ENCODE peak calls at places on chromosomes 16 and 17, in six cellular contexts. G is stomach, R is HCT116, C is sigmoid colon, X is transverse colon, Z is H1. Q is an unnamed sample.

GRCh38 chr17:9195961-9196668 is 174.8 kb downstream of the NTN1 start:
- DNase-seq in G (no peak), R (no peak), C (no peak), X (peak), Z (no peak), Q (no peak)

GRCh38 chr16:70438325-70438982 is 446 bp downstream of the ST3GAL2 start:
- DNase-seq in G (no peak), R (no peak), C (no peak), X (peak), Z (no peak), Q (no peak)

GRCh38 chr17:43902190-43902589 is 5.1 kb downstream of the MPP2 start:
- DNase-seq in G (no peak), R (no peak), C (no peak), X (no peak), Z (no peak), Q (no peak)

GRCh38 chr17:77140878-77141767 is at the start of gene SEC14L1:
- DNase-seq in G (peak), R (no peak), C (peak), X (peak), Z (peak), Q (no peak)

GRCh38 chr17:66229783-66230538 is 746 bp upstream of the APOH start:
- DNase-seq in G (no peak), R (no peak), C (no peak), X (no peak), Z (no peak), Q (no peak)

GRCh38 chr16:87847785-87848675 is 21.3 kb downstream of the SLC7A5 start:
- DNase-seq in G (peak), R (no peak), C (no peak), X (peak), Z (no peak), Q (no peak)

GRCh38 chr16:88549671-88550643 is 20.2 kb upstream of the ZC3H18 start:
- DNase-seq in G (no peak), R (no peak), C (no peak), X (no peak), Z (no peak), Q (no peak)

GRCh38 chr16:88769617-88770458 is 15.2 kb downstream of the PIEZO1 start:
- DNase-seq in G (no peak), R (no peak), C (no peak), X (peak), Z (peak), Q (peak)

GRCh38 chr17:5780476-5780875 is 196.2 kb upstream of the NLRP1 start:
- DNase-seq in G (no peak), R (peak), C (no peak), X (no peak), Z (no peak), Q (no peak)

GRCh38 chr17:81036128-81036891 is 1.4 kb downstream of the BAIAP2 start:
- DNase-seq in G (no peak), R (no peak), C (no peak), X (no peak), Z (no peak), Q (no peak)

GRCh38 chr17:49977463-49978389 is 8.7 kb downstream of the DLX4 start:
- DNase-seq in G (no peak), R (no peak), C (no peak), X (no peak), Z (no peak), Q (no peak)

GRCh38 chr16:51465026-51465425 is 314.0 kb upstream of the SALL1 start:
- DNase-seq in G (no peak), R (no peak), C (no peak), X (no peak), Z (no peak), Q (no peak)

GRCh38 chr16:57091200-57091989 is 988 bp upstream of the CPNE2 start:
- DNase-seq in G (peak), R (peak), C (peak), X (peak), Z (peak), Q (no peak)

GRCh38 chr17:31388770-31389672 is 2.5 kb upstream of the RAB11FIP4 start:
- DNase-seq in G (peak), R (no peak), C (no peak), X (no peak), Z (peak), Q (peak)

GRCh38 chr16:53839150-53839549 is 135.2 kb downstream of the FTO start:
- DNase-seq in G (no peak), R (no peak), C (no peak), X (no peak), Z (no peak), Q (no peak)
- TF ChIP-seq POLR2AphosphoS5 in G (no peak), R (no peak), C (no peak), X (no peak), Z (no peak), Q (no peak)

DNA sequence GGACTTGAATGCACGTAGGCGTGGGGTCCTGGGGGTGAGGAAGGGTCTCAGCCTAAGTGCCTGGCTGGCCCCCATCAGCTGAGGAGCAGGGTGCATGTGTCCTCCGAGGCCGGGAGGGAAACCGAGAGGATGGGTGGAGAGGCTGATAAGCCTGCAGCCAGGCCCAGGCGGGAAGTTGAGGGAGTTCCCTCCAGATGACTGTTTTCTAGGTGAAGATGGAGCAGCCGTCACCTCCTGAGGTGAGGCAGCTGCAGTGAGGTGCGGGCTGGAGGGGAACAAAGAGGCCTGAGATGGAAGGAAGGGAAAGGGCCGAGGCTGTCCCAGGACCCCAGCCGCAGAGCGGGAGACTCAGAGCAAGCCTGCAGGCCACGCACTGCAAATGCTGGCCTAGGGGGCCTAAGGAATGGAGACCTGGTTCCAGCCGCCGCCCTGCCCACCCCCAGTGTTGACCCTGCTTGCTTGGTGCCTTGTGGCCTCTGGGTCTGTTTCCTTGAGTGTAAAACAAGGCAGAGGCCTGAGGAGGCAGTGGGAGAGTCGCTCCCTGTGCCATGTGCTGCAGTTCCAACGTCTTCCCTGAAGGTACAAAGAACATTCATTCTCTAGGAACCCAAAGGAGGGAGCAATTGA is 3.0 kb downstream of the PECAM1 start:
- DNase-seq in G (no peak), R (no peak), C (peak), X (no peak), Z (no peak), Q (no peak)
- TF ChIP-seq POLR2AphosphoS5 in G (no peak), R (no peak), C (no peak), X (no peak), Z (no peak), Q (no peak)

GRCh38 chr16:85220125-85220839 is 108.0 kb upstream of the CIBAR2 start:
- DNase-seq in G (peak), R (no peak), C (peak), X (peak), Z (no peak), Q (no peak)
- TF ChIP-seq POLR2AphosphoS5 in G (peak), R (no peak), C (peak), X (no peak), Z (no peak), Q (no peak)

DNA sequence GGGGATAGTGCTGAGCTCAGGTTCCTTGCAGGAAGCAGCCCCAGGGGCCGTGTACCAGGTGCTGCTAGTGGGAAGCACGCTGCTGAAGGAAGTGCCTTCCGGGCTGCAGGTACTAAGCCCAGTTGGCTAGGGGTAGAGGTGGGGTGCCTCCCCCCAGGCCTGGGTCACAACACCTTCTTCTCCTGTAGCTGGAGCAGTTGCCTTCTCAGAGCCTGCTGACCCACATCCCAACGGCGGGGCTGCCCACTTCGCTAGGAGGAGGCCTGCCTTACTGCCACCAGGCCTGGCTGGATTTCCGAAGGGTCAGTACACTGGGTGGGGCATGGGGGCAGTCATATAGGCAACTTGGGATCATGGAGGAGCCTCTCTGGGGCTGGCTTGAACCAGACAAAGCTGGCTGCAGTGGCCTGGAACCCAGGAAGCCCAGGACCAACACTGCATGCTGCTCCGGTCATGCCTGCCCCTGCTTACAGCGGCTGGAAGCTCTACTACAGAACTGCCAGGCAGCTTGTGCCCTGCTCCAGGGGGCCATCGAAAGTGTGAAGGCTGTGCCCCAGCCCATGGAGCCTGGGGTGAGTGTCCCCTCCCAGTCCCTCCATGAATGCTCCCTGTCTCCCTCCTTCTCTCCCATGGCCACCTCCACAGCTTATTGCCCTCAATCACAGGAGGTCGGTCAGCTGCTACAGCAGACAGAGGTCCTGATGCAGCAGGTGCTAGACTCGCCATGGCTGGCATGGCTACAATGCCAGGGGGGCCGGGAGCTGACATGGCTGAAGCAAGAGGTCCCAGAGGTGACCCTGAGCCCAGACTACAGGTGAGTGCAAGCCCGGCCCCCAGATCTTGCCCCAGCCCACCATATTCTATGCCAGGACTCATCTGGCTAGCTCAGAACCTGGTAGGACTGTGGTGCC is 2.5 kb downstream of the PLEKHG4 start:
- DNase-seq in G (no peak), R (no peak), C (no peak), X (no peak), Z (no peak), Q (no peak)
- TF ChIP-seq POLR2AphosphoS5 in G (no peak), R (no peak), C (no peak), X (no peak), Z (no peak), Q (no peak)

GRCh38 chr16:15559176-15559575 is 83.8 kb downstream of the MARF1 start:
- DNase-seq in G (no peak), R (no peak), C (no peak), X (no peak), Z (no peak), Q (no peak)
- TF ChIP-seq POLR2AphosphoS5 in G (no peak), R (no peak), C (no peak), X (no peak), Z (no peak), Q (no peak)

GRCh38 chr16:19765860-19766553 is 47.9 kb downstream of the IQCK start:
- DNase-seq in G (peak), R (no peak), C (peak), X (peak), Z (no peak), Q (no peak)
- TF ChIP-seq POLR2AphosphoS5 in G (no peak), R (no peak), C (no peak), X (no peak), Z (no peak), Q (no peak)

GRCh38 chr16:2771496-2772402 is 5.3 kb downstream of the ELOB start:
- DNase-seq in G (no peak), R (no peak), C (no peak), X (no peak), Z (no peak), Q (no peak)
- TF ChIP-seq POLR2AphosphoS5 in G (no peak), R (peak), C (no peak), X (no peak), Z (peak), Q (peak)

DNA sequence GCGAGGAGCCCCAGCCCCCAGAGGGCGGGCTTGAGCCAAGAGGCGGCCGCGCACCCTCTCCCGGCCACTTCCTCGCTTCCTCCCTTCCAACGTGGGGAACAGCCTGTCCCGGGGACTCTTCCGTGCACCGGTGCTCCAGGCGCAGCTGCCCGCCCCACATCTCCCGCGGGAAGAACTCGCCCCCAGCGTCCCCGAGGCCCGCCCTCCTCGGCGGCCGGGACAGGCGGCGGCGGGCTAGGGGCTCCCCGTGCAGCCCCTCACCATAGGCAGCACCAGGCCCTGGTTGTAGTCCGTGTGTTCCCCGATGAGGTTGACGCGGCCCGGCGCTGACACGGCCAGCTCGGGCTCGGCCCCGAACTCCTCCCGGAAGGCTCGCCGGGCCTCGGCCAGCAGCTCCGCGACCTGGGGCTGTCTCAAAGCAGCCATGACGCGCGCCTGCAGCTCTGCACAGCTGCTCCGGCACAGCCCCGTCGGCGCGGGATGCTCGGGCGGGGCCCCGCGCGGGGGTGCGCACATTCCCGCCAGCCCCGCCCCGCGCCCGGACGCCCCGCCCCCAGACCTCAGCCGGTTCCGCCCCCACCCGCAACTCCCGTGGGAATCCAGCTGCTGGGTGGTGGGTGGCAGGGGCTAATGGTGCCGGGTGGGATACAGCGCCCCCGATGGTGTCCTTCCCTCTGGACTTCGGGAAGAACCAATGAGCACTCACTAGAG is at the start of gene GALK1:
- DNase-seq in G (peak), R (no peak), C (peak), X (peak), Z (peak), Q (peak)
- TF ChIP-seq POLR2AphosphoS5 in G (peak), R (peak), C (peak), X (peak), Z (no peak), Q (no peak)